ENCODE peak calls at places on chromosomes 16 and 17, in seven cellular contexts. K is H9, C is IMR-90, V is mesendoderm, R is trophoblast cell, F is neuronal stem cell, G is H1. S is an unnamed sample. For H3K4me1, the result is how much of the 10 kb centered on the place peaks cover.

GRCh38 chr17:63675607-63676539 is 24.1 kb downstream of the LIMD2 start:
- DNase-seq in G (no peak), F (no peak), V (peak), C (peak), R (peak), K (no peak), S (peak)

GRCh38 chr16:20647736-20648135 is 49.7 kb downstream of the ACSM1 start:
- DNase-seq in C (no peak), F (no peak), V (no peak), G (no peak), K (no peak), R (no peak), S (no peak)

GRCh38 chr16:10180771-10181163 is 1.5 kb downstream of the GRIN2A start:
- DNase-seq in V (peak), F (peak), K (peak), G (peak), C (no peak), R (peak), S (peak)

GRCh38 chr16:22787456-22788189 is 26.3 kb upstream of the HS3ST2 start:
- DNase-seq in V (no peak), C (peak), F (no peak), G (no peak), R (no peak), K (no peak), S (no peak)

GRCh38 chr17:69716571-69716970 is 302.1 kb downstream of the MAP2K6 start:
- DNase-seq in K (no peak), R (no peak), V (no peak), C (no peak), F (no peak), G (no peak), S (no peak)

GRCh38 chr17:353213-353837 is 718 bp upstream of the RPH3AL start:
- DNase-seq in F (no peak), K (no peak), R (no peak), V (no peak), C (no peak), G (no peak), S (no peak)

GRCh38 chr17:57892820-57893595 is 43.2 kb upstream of the MRPS23 start:
- DNase-seq in G (no peak), K (peak), R (peak), C (peak), F (peak), V (peak), S (peak)

GRCh38 chr17:79440251-79440650 is 170.6 kb downstream of the RBFOX3 start:
- DNase-seq in C (no peak), R (no peak), G (no peak), F (no peak), V (no peak), K (no peak), S (no peak)

GRCh38 chr17:55233840-55234239 is 30.9 kb upstream of the HLF start:
- DNase-seq in F (no peak), V (no peak), K (no peak), R (no peak), G (no peak), C (no peak), S (no peak)

GRCh38 chr16:85517780-85518179 is 95.3 kb upstream of the GSE1 start:
- DNase-seq in R (no peak), G (no peak), C (no peak), F (no peak), V (no peak), K (no peak), S (no peak)

GRCh38 chr17:42969006-42969581 is 4.8 kb upstream of the AARSD1 start:
- DNase-seq in F (no peak), R (peak), V (no peak), G (no peak), C (peak), K (no peak), S (peak)

GRCh38 chr17:27239046-27239445 is 54.9 kb upstream of the WSB1 start:
- DNase-seq in K (no peak), F (no peak), R (no peak), V (no peak), C (no peak), G (no peak), S (no peak)

GRCh38 chr17:3965123-3965800 is 1.0 kb upstream of the ATP2A3 start:
- DNase-seq in C (no peak), R (peak), F (peak), K (peak), V (peak), G (no peak), S (peak)

GRCh38 chr17:75636381-75637142 is 3.3 kb downstream of the SMIM5 start:
- DNase-seq in K (no peak), C (no peak), G (no peak), F (no peak), R (no peak), V (no peak), S (no peak)

GRCh38 chr17:50155115-50155819 is 4.8 kb upstream of the PPP1R9B start:
- DNase-seq in V (no peak), K (no peak), R (no peak), F (no peak), C (peak), G (no peak), S (peak)

GRCh38 chr16:52441886-52442285 is 105.1 kb downstream of the TOX3 start:
- DNase-seq in C (no peak), V (no peak), F (no peak), G (no peak), K (no peak), R (no peak), S (no peak)
- H3K18ac ChIP-seq in C (no peak), V (no peak), F (no peak), G (no peak), K (no peak), R (no peak), S (no peak)

DNA sequence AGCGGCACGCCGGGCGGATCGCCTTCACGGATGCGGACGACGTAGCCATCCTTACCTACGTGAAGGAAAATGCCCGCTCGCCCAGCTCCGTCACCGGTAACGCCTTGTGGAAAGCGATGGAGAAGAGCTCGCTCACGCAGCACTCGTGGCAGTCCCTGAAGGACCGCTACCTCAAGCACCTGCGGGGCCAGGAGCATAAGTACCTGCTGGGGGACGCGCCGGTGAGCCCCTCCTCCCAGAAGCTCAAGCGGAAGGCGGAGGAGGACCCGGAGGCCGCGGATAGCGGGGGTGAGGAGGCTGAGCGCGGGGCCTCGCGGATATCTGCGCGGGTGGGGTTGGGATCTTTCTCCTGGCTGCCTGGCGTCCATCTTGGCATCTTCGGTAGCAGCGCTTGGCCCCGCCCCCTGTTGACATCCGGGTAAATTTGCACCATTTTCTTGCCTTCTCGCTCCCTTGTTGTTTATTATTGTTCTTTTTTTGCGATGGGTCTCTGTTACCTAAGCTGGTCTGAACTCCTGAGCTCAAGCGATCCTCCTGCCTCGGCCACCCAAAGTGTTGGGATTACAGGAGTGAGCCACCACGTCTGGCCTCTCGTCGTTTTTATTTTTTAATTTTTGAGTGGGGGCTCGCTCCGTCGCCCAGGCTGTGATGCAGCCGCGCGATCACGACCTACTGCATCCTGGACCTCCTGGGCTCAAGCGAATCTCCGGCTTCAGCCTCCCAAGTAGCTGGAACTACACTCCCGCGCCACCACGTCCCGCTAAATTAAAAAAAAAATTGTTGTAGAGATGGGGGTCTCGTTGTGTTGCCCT is 898 bp downstream of the TERF2IP start:
- DNase-seq in G (no peak), F (peak), K (peak), C (peak), V (peak), R (peak), S (peak)
- H3K4me1 ChIP-seq in G (under half), F (under half), K (under half), C (under half), V (under half), R (under half), S (under half)

GRCh38 chr16:6663668-6664067 is 669.0 kb upstream of the RBFOX1 start:
- DNase-seq in R (no peak), G (no peak), K (no peak), F (no peak), C (no peak), V (no peak), S (no peak)
- H3K18ac ChIP-seq in R (no peak), G (no peak), K (no peak), F (no peak), C (no peak), V (no peak), S (no peak)

DNA sequence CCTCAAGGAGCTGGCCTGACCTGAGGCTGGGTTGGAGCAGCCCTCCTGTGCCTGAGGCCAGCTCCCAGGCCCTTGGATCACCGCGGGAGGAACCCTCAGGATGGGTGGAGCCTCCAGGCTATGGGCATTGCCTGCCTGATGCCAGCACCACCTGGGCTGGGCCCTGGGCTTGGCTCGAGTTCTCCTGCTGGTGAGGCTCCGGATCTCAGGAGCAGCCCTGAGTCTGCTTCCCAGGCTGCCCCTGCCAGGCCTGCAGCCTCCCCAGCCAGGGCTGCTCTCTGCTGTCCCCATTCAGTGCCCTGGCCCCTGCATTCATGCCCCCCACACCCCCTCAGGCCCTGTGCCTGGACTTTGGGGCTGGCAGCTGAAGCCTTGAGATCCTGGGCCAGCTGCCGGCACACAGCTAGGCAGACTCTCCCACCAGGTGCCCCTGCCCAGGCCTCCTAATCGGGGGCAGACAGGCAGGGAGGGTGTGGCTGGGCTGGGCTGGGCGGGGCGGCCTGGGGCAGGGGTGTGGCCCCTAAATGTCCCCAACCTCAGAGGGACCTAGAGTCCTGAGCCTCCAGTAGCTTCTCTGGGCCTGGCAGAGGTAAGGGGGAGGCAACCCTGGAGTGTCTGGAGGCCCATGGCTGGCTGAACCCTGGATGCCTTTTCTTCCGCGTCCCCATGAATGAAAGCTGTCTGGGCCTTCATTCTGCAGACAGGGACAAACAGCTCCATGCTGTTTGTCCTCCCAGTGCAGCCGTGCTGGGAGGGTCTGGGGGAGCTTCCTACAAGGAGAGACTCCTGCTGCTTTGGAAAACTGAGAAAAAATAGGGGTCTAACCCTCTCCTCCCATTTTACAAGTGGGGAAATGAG is 1.1 kb upstream of the PIGQ start:
- DNase-seq in R (no peak), K (no peak), F (no peak), V (no peak), C (no peak), G (no peak), S (no peak)
- H3K4me1 ChIP-seq in R (under half), K (under half), F (under half), V (under half), C (under half), G (under half), S (half or more)

GRCh38 chr17:37146578-37147119 is 197.9 kb downstream of the AATF start:
- DNase-seq in V (no peak), G (no peak), C (no peak), F (no peak), K (no peak), R (no peak), S (no peak)

GRCh38 chr17:37148171-37148570 is 199.4 kb downstream of the AATF start:
- DNase-seq in K (no peak), G (no peak), V (no peak), C (no peak), R (no peak), F (no peak), S (no peak)

GRCh38 chr17:37142294-37142944 is 193.7 kb downstream of the AATF start:
- DNase-seq in R (no peak), G (no peak), C (no peak), K (no peak), V (no peak), F (no peak), S (no peak)

GRCh38 chr17:37147301-37147812 is 198.6 kb downstream of the AATF start:
- DNase-seq in C (peak), R (no peak), V (no peak), F (no peak), K (no peak), G (no peak), S (no peak)
- H3K18ac ChIP-seq in C (no peak), R (no peak), V (no peak), F (no peak), K (no peak), G (peak), S (no peak)

GRCh38 chr16:57999971-58000705 is at the start of gene ZNF319:
- DNase-seq in K (no peak), G (no peak), V (peak), R (peak), C (no peak), F (no peak), S (no peak)

GRCh38 chr16:58000706-58001676 is at the start of gene USB1:
- DNase-seq in C (peak), G (peak), V (peak), K (peak), R (peak), F (peak), S (peak)

GRCh38 chr16:58002936-58003335 is 1.7 kb downstream of the USB1 start:
- DNase-seq in V (no peak), G (no peak), K (no peak), F (no peak), C (no peak), R (no peak), S (no peak)

GRCh38 chr16:58001781-58002410 is 689 bp downstream of the USB1 start:
- DNase-seq in R (no peak), K (no peak), G (no peak), V (no peak), C (no peak), F (no peak), S (no peak)

DNA sequence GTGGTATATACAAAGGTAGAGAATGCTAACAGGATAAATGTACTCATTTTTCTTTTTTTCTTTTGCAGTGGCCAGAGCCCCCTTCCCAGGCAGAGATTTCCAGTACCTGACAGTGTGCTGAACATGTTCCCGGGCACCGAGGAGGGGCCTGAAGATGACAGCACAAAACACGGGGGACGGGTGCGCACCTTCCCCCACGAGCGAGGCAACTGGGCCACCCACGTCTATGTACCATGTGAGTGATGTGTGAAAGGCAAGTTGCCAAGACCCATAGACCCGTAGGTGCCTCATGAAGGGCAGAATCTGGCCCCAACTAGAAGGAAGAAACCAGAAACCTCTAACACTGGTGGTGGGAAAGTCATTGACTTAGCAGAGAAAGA is 1.2 kb downstream of the USB1 start:
- DNase-seq in F (no peak), R (no peak), V (no peak), K (no peak), G (no peak), C (no peak), S (no peak)
- H3K4me1 ChIP-seq in F (under half), R (under half), V (under half), K (under half), G (under half), C (under half), S (under half)

GRCh38 chr16:79191933-79192332 is 408.6 kb downstream of the MAF start:
- DNase-seq in R (peak), C (no peak), V (no peak), G (no peak), F (no peak), K (no peak), S (no peak)

GRCh38 chr16:79195948-79196347 is 404.6 kb downstream of the MAF start:
- DNase-seq in V (no peak), R (no peak), F (no peak), K (no peak), G (no peak), C (no peak), S (no peak)

GRCh38 chr16:79194291-79194690 is 406.2 kb downstream of the MAF start:
- DNase-seq in R (no peak), C (no peak), F (no peak), V (no peak), G (no peak), K (no peak), S (no peak)

GRCh38 chr16:79190542-79190941 is 410.0 kb downstream of the MAF start:
- DNase-seq in V (no peak), R (no peak), F (no peak), K (no peak), G (no peak), C (no peak), S (no peak)

DNA sequence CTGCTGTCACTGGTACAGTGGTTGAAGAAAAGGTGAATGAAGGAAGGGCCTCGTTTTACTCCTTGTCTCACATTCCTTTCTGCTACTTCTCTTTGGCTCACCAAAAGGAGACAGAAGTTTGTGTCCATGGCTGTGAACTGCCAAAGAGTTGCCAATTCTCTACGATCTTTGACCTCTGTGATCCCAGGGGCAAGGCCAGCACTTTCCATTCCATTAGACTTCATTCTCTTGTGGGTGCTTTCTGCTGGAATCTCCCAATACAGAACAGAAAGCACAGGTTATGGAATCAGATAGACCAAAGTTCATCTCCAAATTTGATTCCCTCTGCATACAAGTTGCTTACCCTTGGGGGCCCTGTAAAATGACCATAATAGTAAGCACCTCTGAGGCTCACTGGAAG is 407.6 kb downstream of the MAF start:
- DNase-seq in C (no peak), V (no peak), R (no peak), F (no peak), G (no peak), K (no peak), S (no peak)
- H3K18ac ChIP-seq in C (no peak), V (no peak), R (no peak), F (no peak), G (no peak), K (no peak), S (no peak)

DNA sequence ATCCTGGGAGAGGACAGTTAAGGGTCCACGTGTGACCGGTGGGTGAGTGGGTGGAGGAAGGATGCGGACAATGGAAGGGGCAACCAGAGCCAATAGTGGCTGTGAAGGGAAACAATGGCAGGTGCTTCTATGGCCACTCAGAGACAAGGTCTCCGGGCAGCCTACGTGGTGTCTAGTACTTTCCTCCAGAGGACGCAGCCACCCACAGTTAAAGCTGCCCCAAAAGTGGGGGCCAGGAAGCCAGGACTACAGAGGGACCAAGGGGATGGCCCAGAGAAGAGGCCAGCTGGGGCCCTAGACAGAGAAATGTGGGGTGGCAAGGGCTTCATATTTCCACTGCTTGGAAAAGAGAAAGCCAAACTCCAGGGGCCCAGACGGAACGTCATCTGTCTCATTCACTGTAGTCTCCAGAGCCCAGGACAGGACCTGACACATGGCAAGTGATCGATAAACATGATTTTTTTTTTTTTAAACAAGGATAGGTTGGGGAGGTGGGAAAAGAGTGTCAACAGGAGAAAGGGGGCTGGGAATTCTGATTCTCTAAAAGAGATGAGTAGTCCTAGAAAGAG is 861 bp upstream of the PER1 start:
- DNase-seq in K (peak), V (no peak), R (no peak), C (no peak), G (no peak), F (no peak), S (no peak)
- H3K4me1 ChIP-seq in K (under half), V (under half), R (under half), C (under half), G (under half), F (under half), S (under half)

S was measured in mesenchymal stem cell.